ENCODE peak calls at places on chromosome 3, in four cellular contexts. H is progenitor cell of endocrine pancreas, K is aorta, N is Right ventricle myocardium superior. Y is an unnamed sample.

GRCh38 chr3:107345968-107346367 is 31.3 kb upstream of the CCDC54 start:
- DNase-seq in H (no peak), K (no peak), N (no peak), Y (no peak)

GRCh38 chr3:132405609-132406299 is 11.5 kb upstream of the DNAJC13 start:
- DNase-seq in N (no peak), H (no peak), K (no peak), Y (no peak)

GRCh38 chr3:149618151-149619123 is 39.4 kb downstream of the WWTR1 start:
- DNase-seq in K (peak; percentile 80), H (no peak), N (peak; percentile 61), Y (no peak)

GRCh38 chr3:155391583-155391982 is 98.1 kb upstream of the STRIT1 start:
- DNase-seq in K (no peak), H (no peak), N (peak; percentile 44), Y (no peak)

GRCh38 chr3:175346573-175347356 is 487.6 kb downstream of the NAALADL2 start:
- DNase-seq in N (peak; percentile 66), H (no peak), K (peak; percentile 78), Y (no peak)

GRCh38 chr3:118181274-118181673 is 853.4 kb downstream of the IGSF11 start:
- DNase-seq in N (no peak), K (no peak), H (no peak), Y (no peak)

GRCh38 chr3:155423526-155423925 is 130.0 kb upstream of the STRIT1 start:
- DNase-seq in H (no peak), N (no peak), K (no peak), Y (no peak)

GRCh38 chr3:47889001-47889757 is 86.2 kb downstream of the DHX30 start:
- DNase-seq in N (no peak), H (no peak), K (no peak), Y (no peak)

GRCh38 chr3:30779686-30780287 is 114.7 kb downstream of the GADL1 start:
- DNase-seq in N (no peak), K (no peak), H (no peak), Y (no peak)

GRCh38 chr3:180017846-180018245 is 18.9 kb downstream of the PEX5L start:
- DNase-seq in K (no peak), H (no peak), N (no peak), Y (no peak)

GRCh38 chr3:171566803-171567422 is 106.7 kb upstream of the TNIK start:
- DNase-seq in H (no peak), K (no peak), N (no peak), Y (no peak)

GRCh38 chr3:71509024-71509423 is 74.5 kb downstream of the FOXP1 start:
- DNase-seq in K (no peak), N (no peak), H (no peak), Y (no peak)

GRCh38 chr3:123361019-123361418 is 87.9 kb downstream of the ADCY5 start:
- DNase-seq in K (no peak), N (no peak), H (no peak), Y (no peak)

GRCh38 chr3:149489060-149489690 is 14.7 kb downstream of the TM4SF4 start:
- DNase-seq in K (no peak), H (no peak), N (no peak), Y (no peak)

GRCh38 chr3:58577269-58577821 is at the start of gene FAM107A:
- DNase-seq in N (peak; percentile 56), K (no peak), H (no peak), Y (peak; percentile 30)

GRCh38 chr3:126730376-126730775 is 26.3 kb downstream of the CHCHD6 start:
- DNase-seq in N (no peak), K (no peak), H (no peak), Y (no peak)

GRCh38 chr3:150407818-150408231 is 273 bp upstream of the TSC22D2 start:
- DNase-seq in K (peak; percentile 99), H (no peak), N (peak; percentile 98), Y (no peak)

GRCh38 chr3:50238549-50239026 is 2.6 kb downstream of the GNAI2 start:
- DNase-seq in K (peak; percentile 95), H (no peak), N (peak; percentile 93), Y (peak; percentile 92)

GRCh38 chr3:86771741-86772512 is 219.0 kb downstream of the VGLL3 start:
- DNase-seq in N (no peak), K (no peak), H (no peak), Y (no peak)

Y was measured in spleen.